ENCODE peak calls at places on chromosomes 16 and 17, in five cellular contexts. One of them, this sample, is unnamed.
A peak's percentile ranks its signal among the peaks of the same experiment; 100 is the strongest.

GRCh38 chr17:11331790-11332526 is 90.9 kb downstream of the SHISA6 start:
- DNase-seq in H54: no peak
- DNase-seq in stimulated activated CD8-positive, alpha-beta memory T cell treated with anti-CD3 and anti-CD28 coated beads, Interleukin-2, amount 100 ng/mL, for 1 hour: no peak
- DNase-seq in CD4-positive, alpha-beta memory T cell: no peak
- DNase-seq in T-helper 2 cell: no peak
- DNase-seq in this sample: no peak

GRCh38 chr17:18314059-18314730 is 599 bp downstream of the TOP3A start:
- DNase-seq in H54: no peak
- DNase-seq in stimulated activated CD8-positive, alpha-beta memory T cell treated with anti-CD3 and anti-CD28 coated beads, Interleukin-2, amount 100 ng/mL, for 1 hour: no peak
- DNase-seq in CD4-positive, alpha-beta memory T cell: no peak
- DNase-seq in T-helper 2 cell: no peak
- DNase-seq in this sample: no peak

GRCh38 chr17:81386646-81387234 is 8.5 kb upstream of the BAHCC1 start:
- DNase-seq in H54: no peak
- DNase-seq in stimulated activated CD8-positive, alpha-beta memory T cell treated with anti-CD3 and anti-CD28 coated beads, Interleukin-2, amount 100 ng/mL, for 1 hour: no peak
- DNase-seq in CD4-positive, alpha-beta memory T cell: no peak
- DNase-seq in T-helper 2 cell: no peak
- DNase-seq in this sample: no peak

GRCh38 chr16:14456793-14457481 is 173.1 kb downstream of the PARN start:
- DNase-seq in H54: no peak
- DNase-seq in stimulated activated CD8-positive, alpha-beta memory T cell treated with anti-CD3 and anti-CD28 coated beads, Interleukin-2, amount 100 ng/mL, for 1 hour: no peak
- DNase-seq in CD4-positive, alpha-beta memory T cell: no peak
- DNase-seq in T-helper 2 cell: no peak
- DNase-seq in this sample: no peak

GRCh38 chr17:82283208-82283749 is 9.8 kb upstream of the CSNK1D start:
- DNase-seq in H54: peak; percentile 96
- DNase-seq in stimulated activated CD8-positive, alpha-beta memory T cell treated with anti-CD3 and anti-CD28 coated beads, Interleukin-2, amount 100 ng/mL, for 1 hour: no peak
- DNase-seq in CD4-positive, alpha-beta memory T cell: no peak
- DNase-seq in T-helper 2 cell: no peak
- DNase-seq in this sample: no peak

GRCh38 chr16:85460983-85461813 is 151.9 kb upstream of the GSE1 start:
- DNase-seq in H54: peak; percentile 61
- DNase-seq in stimulated activated CD8-positive, alpha-beta memory T cell treated with anti-CD3 and anti-CD28 coated beads, Interleukin-2, amount 100 ng/mL, for 1 hour: no peak
- DNase-seq in CD4-positive, alpha-beta memory T cell: no peak
- DNase-seq in T-helper 2 cell: no peak
- DNase-seq in this sample: no peak

GRCh38 chr17:42273474-42274272 is 2.5 kb downstream of the STAT5B start:
- DNase-seq in H54: no peak
- DNase-seq in stimulated activated CD8-positive, alpha-beta memory T cell treated with anti-CD3 and anti-CD28 coated beads, Interleukin-2, amount 100 ng/mL, for 1 hour: no peak
- DNase-seq in CD4-positive, alpha-beta memory T cell: peak; percentile 43
- DNase-seq in T-helper 2 cell: no peak
- DNase-seq in this sample: no peak

GRCh38 chr17:60106377-60107059 is 27.8 kb upstream of the HEATR6 start:
- DNase-seq in H54: peak; percentile 83
- DNase-seq in stimulated activated CD8-positive, alpha-beta memory T cell treated with anti-CD3 and anti-CD28 coated beads, Interleukin-2, amount 100 ng/mL, for 1 hour: no peak
- DNase-seq in CD4-positive, alpha-beta memory T cell: no peak
- DNase-seq in T-helper 2 cell: no peak
- DNase-seq in this sample: no peak

GRCh38 chr16:46768809-46769208 is 20.7 kb upstream of the MYLK3 start:
- DNase-seq in H54: no peak
- DNase-seq in stimulated activated CD8-positive, alpha-beta memory T cell treated with anti-CD3 and anti-CD28 coated beads, Interleukin-2, amount 100 ng/mL, for 1 hour: no peak
- DNase-seq in CD4-positive, alpha-beta memory T cell: no peak
- DNase-seq in T-helper 2 cell: no peak
- DNase-seq in this sample: no peak

GRCh38 chr17:1203111-1203966 is 23.6 kb upstream of the ABR start:
- DNase-seq in H54: peak; percentile 75
- DNase-seq in stimulated activated CD8-positive, alpha-beta memory T cell treated with anti-CD3 and anti-CD28 coated beads, Interleukin-2, amount 100 ng/mL, for 1 hour: peak; percentile 46
- DNase-seq in CD4-positive, alpha-beta memory T cell: peak; percentile 47
- DNase-seq in T-helper 2 cell: peak; percentile 38
- DNase-seq in this sample: peak; percentile 36

GRCh38 chr17:80212109-80212508 is 8.0 kb downstream of the SGSH start:
- DNase-seq in H54: no peak
- DNase-seq in stimulated activated CD8-positive, alpha-beta memory T cell treated with anti-CD3 and anti-CD28 coated beads, Interleukin-2, amount 100 ng/mL, for 1 hour: no peak
- DNase-seq in CD4-positive, alpha-beta memory T cell: no peak
- DNase-seq in T-helper 2 cell: no peak
- DNase-seq in this sample: no peak

GRCh38 chr16:67868290-67868689 is 4.6 kb upstream of the EDC4 start:
- DNase-seq in H54: no peak
- DNase-seq in stimulated activated CD8-positive, alpha-beta memory T cell treated with anti-CD3 and anti-CD28 coated beads, Interleukin-2, amount 100 ng/mL, for 1 hour: no peak
- DNase-seq in CD4-positive, alpha-beta memory T cell: no peak
- DNase-seq in T-helper 2 cell: no peak
- DNase-seq in this sample: no peak

GRCh38 chr16:69618721-69619120 is 53.0 kb downstream of the NFAT5 start:
- DNase-seq in H54: no peak
- DNase-seq in stimulated activated CD8-positive, alpha-beta memory T cell treated with anti-CD3 and anti-CD28 coated beads, Interleukin-2, amount 100 ng/mL, for 1 hour: no peak
- DNase-seq in CD4-positive, alpha-beta memory T cell: no peak
- DNase-seq in T-helper 2 cell: no peak
- DNase-seq in this sample: no peak

GRCh38 chr17:14068542-14069250 is 608 bp upstream of the COX10 start:
- DNase-seq in H54: no peak
- DNase-seq in stimulated activated CD8-positive, alpha-beta memory T cell treated with anti-CD3 and anti-CD28 coated beads, Interleukin-2, amount 100 ng/mL, for 1 hour: no peak
- DNase-seq in CD4-positive, alpha-beta memory T cell: no peak
- DNase-seq in T-helper 2 cell: no peak
- DNase-seq in this sample: no peak

GRCh38 chr17:67520282-67520906 is 143.3 kb downstream of the PITPNC1 start:
- DNase-seq in H54: no peak
- DNase-seq in stimulated activated CD8-positive, alpha-beta memory T cell treated with anti-CD3 and anti-CD28 coated beads, Interleukin-2, amount 100 ng/mL, for 1 hour: no peak
- DNase-seq in CD4-positive, alpha-beta memory T cell: no peak
- DNase-seq in T-helper 2 cell: no peak
- DNase-seq in this sample: no peak

GRCh38 chr16:1972490-1972877 is 631 bp downstream of the TBL3 start:
- DNase-seq in H54: no peak
- DNase-seq in stimulated activated CD8-positive, alpha-beta memory T cell treated with anti-CD3 and anti-CD28 coated beads, Interleukin-2, amount 100 ng/mL, for 1 hour: no peak
- DNase-seq in CD4-positive, alpha-beta memory T cell: no peak
- DNase-seq in T-helper 2 cell: no peak
- DNase-seq in this sample: no peak

This sample was measured in naive B cell.